ENCODE peak calls at places on chromosome 19, in nine cellular contexts. Q is GM20000, L is endothelial cell, A is heart left ventricle, M is GM06990, B is fibroblast of mammary gland, N is AG09319, K is AG04450, R is heart right ventricle. U is an unnamed sample.

GRCh38 chr19:18674616-18675015 is 8.9 kb upstream of the CRTC1 start:
- DNase-seq in N (no peak), B (peak; percentile 33), M (no peak), L (no peak), Q (no peak), K (no peak), A (peak; percentile 78), R (peak; percentile 65), U (no peak)

GRCh38 chr19:7506385-7507328 is 9.2 kb upstream of the ZNF358 start:
- DNase-seq in K (no peak), L (peak; percentile 37), N (peak; percentile 32), B (peak; percentile 95), A (peak; percentile 87), R (peak; percentile 80), M (peak; percentile 76), Q (peak; percentile 71), U (peak; percentile 66)

GRCh38 chr19:30378701-30379100 is 6.5 kb downstream of the ZNF536 start:
- DNase-seq in M (no peak), B (no peak), K (no peak), A (no peak), Q (no peak), R (no peak), N (no peak), L (no peak), U (no peak)

GRCh38 chr19:34481861-34482379 is 362 bp downstream of the WTIP start:
- DNase-seq in B (peak; percentile 56), R (peak; percentile 46), A (no peak), K (no peak), M (no peak), L (peak; percentile 55), Q (peak; percentile 56), N (peak; percentile 23), U (no peak)

GRCh38 chr19:44718441-44719261 is 19.7 kb downstream of the CEACAM16 start:
- DNase-seq in R (peak; percentile 75), B (peak; percentile 40), L (peak; percentile 65), N (no peak), Q (no peak), K (peak; percentile 7), A (peak; percentile 91), M (no peak), U (no peak)

GRCh38 chr19:48795855-48796142 is 15.0 kb downstream of the BCAT2 start:
- DNase-seq in N (no peak), M (no peak), Q (peak; percentile 13), B (peak; percentile 21), A (peak; percentile 58), L (no peak), R (peak; percentile 61), K (no peak), U (no peak)

GRCh38 chr19:39915101-39915847 is 19.2 kb downstream of the FCGBP start:
- DNase-seq in A (no peak), M (no peak), Q (no peak), B (no peak), K (no peak), R (no peak), N (no peak), L (no peak), U (peak; percentile 11)

GRCh38 chr19:13742756-13743155 is 21.6 kb upstream of the MRI1 start:
- DNase-seq in B (peak; percentile 61), Q (no peak), K (no peak), R (no peak), L (no peak), A (no peak), M (no peak), N (no peak), U (no peak)

GRCh38 chr19:3459322-3459881 is 20.9 kb downstream of the SMIM24 start:
- DNase-seq in B (peak; percentile 93), L (no peak), K (peak; percentile 58), A (peak; percentile 95), Q (no peak), N (peak; percentile 69), R (peak; percentile 76), M (no peak), U (no peak)

GRCh38 chr19:2371656-2372055 is 11.6 kb downstream of the TMPRSS9 start:
- DNase-seq in Q (no peak), L (no peak), R (no peak), A (no peak), K (no peak), B (peak; percentile 74), M (no peak), N (no peak), U (no peak)

GRCh38 chr19:36032251-36033104 is at the start of gene CLIP3:
- DNase-seq in L (peak; percentile 73), B (peak; percentile 51), R (peak; percentile 75), M (peak; percentile 53), N (peak; percentile 45), K (peak; percentile 32), Q (peak; percentile 92), A (peak; percentile 74), U (peak; percentile 81)
- TF ChIP-seq CTCF in L (no peak), B (no peak), R (no peak), M (no peak), N (no peak), K (no peak), Q (no peak), A (no peak), U (no peak)

GRCh38 chr19:47256688-47257410 is 524 bp downstream of the CCDC9 start:
- DNase-seq in B (peak; percentile 98), M (peak; percentile 97), R (peak; percentile 100), K (peak; percentile 99), Q (peak; percentile 99), N (peak; percentile 98), A (peak; percentile 100), L (peak; percentile 100), U (peak; percentile 99)
- TF ChIP-seq CTCF in B (no peak), M (no peak), R (no peak), K (no peak), Q (no peak), N (no peak), A (no peak), L (no peak), U (no peak)

DNA sequence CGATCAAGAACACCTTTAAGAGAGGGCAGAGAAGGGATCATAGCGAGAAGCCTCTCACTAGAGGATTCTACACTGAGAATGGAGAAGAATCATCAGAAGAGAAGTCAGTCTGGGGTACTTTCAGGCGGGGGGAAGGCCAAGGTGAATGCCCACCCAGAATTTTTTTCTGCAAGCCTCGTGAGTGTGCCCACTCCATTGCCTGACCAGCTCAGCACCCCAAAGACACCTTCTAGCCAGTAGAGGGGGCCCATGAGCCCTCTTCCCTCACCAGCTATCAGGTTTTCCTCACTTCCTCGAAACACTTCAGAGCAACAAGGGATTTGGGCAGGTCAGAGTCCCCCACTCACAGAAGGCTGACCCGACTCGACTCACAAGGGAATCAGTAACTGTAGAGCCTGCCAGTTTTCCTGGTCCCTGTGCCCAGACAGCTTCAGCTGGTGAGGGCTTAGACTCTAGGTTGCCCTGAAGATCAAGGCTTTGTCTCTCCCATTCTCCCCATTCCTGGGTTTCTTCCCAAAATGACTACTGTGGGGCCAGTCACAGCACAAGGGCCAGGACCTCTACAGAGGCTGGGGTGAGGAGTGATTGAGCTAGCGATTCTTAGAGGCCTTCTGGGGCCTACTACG is 18.4 kb downstream of the NLRP13 start:
- DNase-seq in Q (no peak), M (no peak), A (no peak), L (no peak), R (no peak), N (no peak), B (no peak), K (no peak), U (no peak)
- TF ChIP-seq CTCF in Q (peak; percentile 1), M (peak; percentile 85), A (no peak), L (no peak), R (no peak), N (no peak), B (no peak), K (no peak), U (no peak)

DNA sequence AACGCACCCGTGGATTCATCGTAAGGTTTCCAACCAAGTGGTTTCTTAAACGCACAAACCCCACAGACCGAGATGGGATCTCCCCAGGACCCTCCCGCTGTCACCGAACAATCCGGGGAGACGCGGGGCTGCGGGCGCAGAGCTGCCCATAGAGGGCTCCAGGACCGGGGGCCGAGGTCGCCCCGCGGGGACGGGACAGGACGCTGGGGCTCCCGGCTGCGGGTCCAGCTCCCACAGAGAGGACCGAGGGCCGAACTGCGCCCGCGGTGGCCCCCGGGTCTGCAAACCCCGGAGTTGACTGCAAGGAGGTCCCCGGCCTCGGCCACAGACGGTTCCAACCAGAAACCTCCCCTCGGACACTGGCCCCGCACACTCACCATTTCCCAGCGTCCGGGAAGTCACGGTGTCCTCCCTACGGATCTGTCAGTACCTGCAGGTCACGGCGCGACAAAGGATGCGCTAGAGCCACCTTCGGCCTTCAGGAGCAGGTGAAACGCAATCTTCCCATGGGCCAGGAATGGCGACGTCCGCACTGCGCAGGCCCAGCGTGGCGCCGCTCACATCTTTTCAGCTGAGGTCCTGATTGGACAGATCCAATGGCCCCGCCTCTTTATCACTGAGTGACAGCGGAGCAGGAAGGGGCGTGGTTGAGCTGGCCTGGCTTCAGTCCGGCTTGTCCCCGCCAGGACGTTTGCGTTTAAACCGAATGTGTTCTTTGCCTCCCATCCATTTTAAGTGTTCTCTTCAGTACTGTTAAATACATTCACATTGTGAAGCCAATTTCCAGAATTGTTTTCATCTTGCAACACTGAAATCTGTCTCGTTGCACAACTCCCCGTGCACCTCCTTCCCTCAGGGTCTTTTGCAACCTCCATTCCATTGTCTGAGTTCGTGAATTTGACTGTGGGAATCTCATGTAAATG is at the start of gene ZNF14:
- DNase-seq in B (peak; percentile 91), Q (peak; percentile 98), A (peak; percentile 96), M (peak; percentile 91), R (peak; percentile 90), N (peak; percentile 72), K (peak; percentile 69), L (peak; percentile 87), U (peak; percentile 99)
- TF ChIP-seq CTCF in B (no peak), Q (no peak), A (no peak), M (peak; percentile 11), R (peak; percentile 38), N (no peak), K (peak; percentile 30), L (no peak), U (no peak)

GRCh38 chr19:5559804-5560133 is 8.0 kb downstream of the TINCR start:
- DNase-seq in L (no peak), R (no peak), A (no peak), N (no peak), B (no peak), Q (no peak), M (no peak), K (no peak), U (no peak)

GRCh38 chr19:5560156-5560555 is 7.6 kb downstream of the TINCR start:
- DNase-seq in Q (no peak), K (no peak), R (no peak), A (no peak), M (no peak), B (no peak), L (no peak), N (no peak), U (no peak)

GRCh38 chr19:5562280-5562679 is 5.5 kb downstream of the TINCR start:
- DNase-seq in L (no peak), K (no peak), A (no peak), N (no peak), B (no peak), R (no peak), Q (no peak), M (no peak), U (no peak)

GRCh38 chr19:5563008-5563431 is 4.7 kb downstream of the TINCR start:
- DNase-seq in K (no peak), L (no peak), Q (no peak), A (no peak), N (no peak), R (no peak), M (no peak), B (no peak), U (no peak)

GRCh38 chr19:5561559-5561958 is 6.2 kb downstream of the TINCR start:
- DNase-seq in A (no peak), N (no peak), B (no peak), Q (no peak), M (no peak), L (no peak), R (no peak), K (no peak), U (no peak)
- TF ChIP-seq CTCF in A (no peak), N (peak; percentile 19), B (peak; percentile 47), Q (no peak), M (peak; percentile 37), L (peak; percentile 91), R (no peak), K (peak; percentile 47), U (peak; percentile 15)